ENCODE peak calls at places on chromosomes 11 and 22, in eight cellular contexts. One of them, this sample, is unnamed.

GRCh38 chr11:76765863-76766350 is 17.2 kb upstream of the TSKU start:
- DNase-seq in fibroblast of pulmonary artery: no peak
- DNase-seq in pulmonary artery endothelial cell: no peak
- DNase-seq in AG09309: no peak
- DNase-seq in fibroblast of lung: peak; percentile 24
- DNase-seq in KBM-7: no peak
- DNase-seq in stimulated activated CD8-positive, alpha-beta memory T cell treated with anti-CD3 and anti-CD28 coated beads, Interleukin-4, amount 100 ng/mL, for 48 hours: no peak
- DNase-seq in COLO829: no peak
- DNase-seq in this sample: no peak

GRCh38 chr11:35619030-35619753 is 932 bp downstream of the FJX1 start:
- DNase-seq in pulmonary artery endothelial cell: no peak
- DNase-seq in COLO829: no peak
- DNase-seq in fibroblast of lung: peak; percentile 61
- DNase-seq in fibroblast of pulmonary artery: peak; percentile 43
- DNase-seq in KBM-7: peak; percentile 57
- DNase-seq in AG09309: no peak
- DNase-seq in stimulated activated CD8-positive, alpha-beta memory T cell treated with anti-CD3 and anti-CD28 coated beads, Interleukin-4, amount 100 ng/mL, for 48 hours: no peak
- DNase-seq in this sample: peak; percentile 69

GRCh38 chr11:15216678-15217077 is 102.0 kb downstream of the INSC start:
- DNase-seq in KBM-7: no peak
- DNase-seq in fibroblast of lung: no peak
- DNase-seq in AG09309: no peak
- DNase-seq in pulmonary artery endothelial cell: no peak
- DNase-seq in fibroblast of pulmonary artery: no peak
- DNase-seq in stimulated activated CD8-positive, alpha-beta memory T cell treated with anti-CD3 and anti-CD28 coated beads, Interleukin-4, amount 100 ng/mL, for 48 hours: no peak
- DNase-seq in COLO829: peak; percentile 18
- DNase-seq in this sample: no peak

GRCh38 chr11:134243913-134244312 is 9.2 kb downstream of the THYN1 start:
- DNase-seq in pulmonary artery endothelial cell: no peak
- DNase-seq in KBM-7: no peak
- DNase-seq in fibroblast of lung: no peak
- DNase-seq in stimulated activated CD8-positive, alpha-beta memory T cell treated with anti-CD3 and anti-CD28 coated beads, Interleukin-4, amount 100 ng/mL, for 48 hours: no peak
- DNase-seq in COLO829: no peak
- DNase-seq in fibroblast of pulmonary artery: no peak
- DNase-seq in AG09309: no peak
- DNase-seq in this sample: no peak

GRCh38 chr11:120521176-120521575 is 9.6 kb downstream of the GRIK4 start:
- DNase-seq in KBM-7: no peak
- DNase-seq in COLO829: no peak
- DNase-seq in fibroblast of lung: no peak
- DNase-seq in pulmonary artery endothelial cell: no peak
- DNase-seq in stimulated activated CD8-positive, alpha-beta memory T cell treated with anti-CD3 and anti-CD28 coated beads, Interleukin-4, amount 100 ng/mL, for 48 hours: no peak
- DNase-seq in AG09309: no peak
- DNase-seq in fibroblast of pulmonary artery: no peak
- DNase-seq in this sample: no peak

GRCh38 chr11:67248653-67249052 is 17.6 kb upstream of the GRK2 start:
- DNase-seq in pulmonary artery endothelial cell: no peak
- DNase-seq in COLO829: no peak
- DNase-seq in KBM-7: no peak
- DNase-seq in stimulated activated CD8-positive, alpha-beta memory T cell treated with anti-CD3 and anti-CD28 coated beads, Interleukin-4, amount 100 ng/mL, for 48 hours: no peak
- DNase-seq in fibroblast of pulmonary artery: no peak
- DNase-seq in AG09309: no peak
- DNase-seq in fibroblast of lung: peak; percentile 34
- DNase-seq in this sample: no peak

GRCh38 chr11:87116185-87116584 is 78.5 kb downstream of the TMEM135 start:
- DNase-seq in pulmonary artery endothelial cell: no peak
- DNase-seq in AG09309: no peak
- DNase-seq in fibroblast of pulmonary artery: no peak
- DNase-seq in fibroblast of lung: no peak
- DNase-seq in stimulated activated CD8-positive, alpha-beta memory T cell treated with anti-CD3 and anti-CD28 coated beads, Interleukin-4, amount 100 ng/mL, for 48 hours: no peak
- DNase-seq in KBM-7: no peak
- DNase-seq in COLO829: no peak
- DNase-seq in this sample: no peak

GRCh38 chr22:38172489-38173155 is 9.0 kb downstream of the PLA2G6 start:
- DNase-seq in AG09309: no peak
- DNase-seq in fibroblast of pulmonary artery: peak; percentile 89
- DNase-seq in fibroblast of lung: peak; percentile 57
- DNase-seq in stimulated activated CD8-positive, alpha-beta memory T cell treated with anti-CD3 and anti-CD28 coated beads, Interleukin-4, amount 100 ng/mL, for 48 hours: peak; percentile 49
- DNase-seq in pulmonary artery endothelial cell: peak; percentile 96
- DNase-seq in COLO829: peak; percentile 63
- DNase-seq in KBM-7: peak; percentile 79
- DNase-seq in this sample: no peak

GRCh38 chr22:33918676-33919590 is 1.3 kb downstream of the LARGE1 start:
- DNase-seq in fibroblast of lung: peak; percentile 28
- DNase-seq in pulmonary artery endothelial cell: no peak
- DNase-seq in KBM-7: peak; percentile 44
- DNase-seq in fibroblast of pulmonary artery: no peak
- DNase-seq in AG09309: no peak
- DNase-seq in COLO829: no peak
- DNase-seq in stimulated activated CD8-positive, alpha-beta memory T cell treated with anti-CD3 and anti-CD28 coated beads, Interleukin-4, amount 100 ng/mL, for 48 hours: no peak
- DNase-seq in this sample: no peak

GRCh38 chr11:20403059-20403458 is 15.5 kb downstream of the PRMT3 start:
- DNase-seq in fibroblast of lung: no peak
- DNase-seq in COLO829: no peak
- DNase-seq in fibroblast of pulmonary artery: no peak
- DNase-seq in stimulated activated CD8-positive, alpha-beta memory T cell treated with anti-CD3 and anti-CD28 coated beads, Interleukin-4, amount 100 ng/mL, for 48 hours: no peak
- DNase-seq in KBM-7: no peak
- DNase-seq in pulmonary artery endothelial cell: no peak
- DNase-seq in AG09309: no peak
- DNase-seq in this sample: no peak

GRCh38 chr11:128766687-128767086 is 72.8 kb downstream of the FLI1 start:
- DNase-seq in fibroblast of lung: peak; percentile 13
- DNase-seq in stimulated activated CD8-positive, alpha-beta memory T cell treated with anti-CD3 and anti-CD28 coated beads, Interleukin-4, amount 100 ng/mL, for 48 hours: no peak
- DNase-seq in AG09309: no peak
- DNase-seq in pulmonary artery endothelial cell: no peak
- DNase-seq in KBM-7: no peak
- DNase-seq in fibroblast of pulmonary artery: peak; percentile 39
- DNase-seq in COLO829: no peak
- DNase-seq in this sample: no peak

GRCh38 chr22:50217543-50218152 is 16.8 kb downstream of the SELENOO start:
- DNase-seq in stimulated activated CD8-positive, alpha-beta memory T cell treated with anti-CD3 and anti-CD28 coated beads, Interleukin-4, amount 100 ng/mL, for 48 hours: no peak
- DNase-seq in COLO829: no peak
- DNase-seq in fibroblast of lung: no peak
- DNase-seq in pulmonary artery endothelial cell: no peak
- DNase-seq in fibroblast of pulmonary artery: no peak
- DNase-seq in KBM-7: no peak
- DNase-seq in AG09309: no peak
- DNase-seq in this sample: no peak

GRCh38 chr11:59141191-59141590 is 1.5 kb upstream of the FAM111A start:
- DNase-seq in fibroblast of lung: no peak
- DNase-seq in fibroblast of pulmonary artery: no peak
- DNase-seq in pulmonary artery endothelial cell: no peak
- DNase-seq in KBM-7: no peak
- DNase-seq in stimulated activated CD8-positive, alpha-beta memory T cell treated with anti-CD3 and anti-CD28 coated beads, Interleukin-4, amount 100 ng/mL, for 48 hours: no peak
- DNase-seq in AG09309: no peak
- DNase-seq in COLO829: no peak
- DNase-seq in this sample: no peak

GRCh38 chr11:64571050-64571409 is 20.0 kb upstream of the SLC22A12 start:
- DNase-seq in fibroblast of pulmonary artery: no peak
- DNase-seq in fibroblast of lung: no peak
- DNase-seq in stimulated activated CD8-positive, alpha-beta memory T cell treated with anti-CD3 and anti-CD28 coated beads, Interleukin-4, amount 100 ng/mL, for 48 hours: no peak
- DNase-seq in pulmonary artery endothelial cell: no peak
- DNase-seq in COLO829: no peak
- DNase-seq in AG09309: no peak
- DNase-seq in KBM-7: no peak
- DNase-seq in this sample: no peak

GRCh38 chr11:43870981-43871550 is 9.6 kb upstream of the ALKBH3 start:
- DNase-seq in pulmonary artery endothelial cell: no peak
- DNase-seq in stimulated activated CD8-positive, alpha-beta memory T cell treated with anti-CD3 and anti-CD28 coated beads, Interleukin-4, amount 100 ng/mL, for 48 hours: no peak
- DNase-seq in fibroblast of lung: no peak
- DNase-seq in AG09309: no peak
- DNase-seq in KBM-7: no peak
- DNase-seq in fibroblast of pulmonary artery: no peak
- DNase-seq in COLO829: no peak
- DNase-seq in this sample: no peak

GRCh38 chr11:69587454-69588081 is 53.4 kb upstream of the CCND1 start:
- DNase-seq in fibroblast of lung: peak; percentile 68
- DNase-seq in COLO829: peak; percentile 42
- DNase-seq in KBM-7: no peak
- DNase-seq in fibroblast of pulmonary artery: peak; percentile 39
- DNase-seq in AG09309: peak; percentile 20
- DNase-seq in pulmonary artery endothelial cell: no peak
- DNase-seq in stimulated activated CD8-positive, alpha-beta memory T cell treated with anti-CD3 and anti-CD28 coated beads, Interleukin-4, amount 100 ng/mL, for 48 hours: no peak
- DNase-seq in this sample: no peak

GRCh38 chr11:95142431-95142830 is 52.8 kb downstream of the ENDOD1 start:
- DNase-seq in pulmonary artery endothelial cell: no peak
- DNase-seq in fibroblast of pulmonary artery: no peak
- DNase-seq in stimulated activated CD8-positive, alpha-beta memory T cell treated with anti-CD3 and anti-CD28 coated beads, Interleukin-4, amount 100 ng/mL, for 48 hours: no peak
- DNase-seq in KBM-7: no peak
- DNase-seq in fibroblast of lung: no peak
- DNase-seq in COLO829: no peak
- DNase-seq in AG09309: no peak
- DNase-seq in this sample: no peak

GRCh38 chr11:2509481-2510001 is 64.7 kb downstream of the KCNQ1 start:
- DNase-seq in fibroblast of pulmonary artery: no peak
- DNase-seq in KBM-7: no peak
- DNase-seq in AG09309: no peak
- DNase-seq in fibroblast of lung: no peak
- DNase-seq in COLO829: no peak
- DNase-seq in stimulated activated CD8-positive, alpha-beta memory T cell treated with anti-CD3 and anti-CD28 coated beads, Interleukin-4, amount 100 ng/mL, for 48 hours: no peak
- DNase-seq in pulmonary artery endothelial cell: no peak
- DNase-seq in this sample: no peak

GRCh38 chr22:38031491-38031890 is 25.7 kb upstream of the PICK1 start:
- DNase-seq in KBM-7: no peak
- DNase-seq in AG09309: no peak
- DNase-seq in fibroblast of pulmonary artery: no peak
- DNase-seq in pulmonary artery endothelial cell: no peak
- DNase-seq in COLO829: peak; percentile 56
- DNase-seq in stimulated activated CD8-positive, alpha-beta memory T cell treated with anti-CD3 and anti-CD28 coated beads, Interleukin-4, amount 100 ng/mL, for 48 hours: no peak
- DNase-seq in fibroblast of lung: no peak
- DNase-seq in this sample: peak; percentile 25

GRCh38 chr22:17098379-17098819 is 13.6 kb downstream of the IL17RA start:
- DNase-seq in COLO829: no peak
- DNase-seq in AG09309: no peak
- DNase-seq in fibroblast of pulmonary artery: peak; percentile 33
- DNase-seq in KBM-7: peak; percentile 94
- DNase-seq in fibroblast of lung: no peak
- DNase-seq in pulmonary artery endothelial cell: no peak
- DNase-seq in stimulated activated CD8-positive, alpha-beta memory T cell treated with anti-CD3 and anti-CD28 coated beads, Interleukin-4, amount 100 ng/mL, for 48 hours: no peak
- DNase-seq in this sample: no peak

GRCh38 chr22:32532819-32533128 is 58.2 kb downstream of the FBXO7 start:
- DNase-seq in fibroblast of lung: no peak
- DNase-seq in KBM-7: no peak
- DNase-seq in pulmonary artery endothelial cell: no peak
- DNase-seq in COLO829: no peak
- DNase-seq in stimulated activated CD8-positive, alpha-beta memory T cell treated with anti-CD3 and anti-CD28 coated beads, Interleukin-4, amount 100 ng/mL, for 48 hours: no peak
- DNase-seq in AG09309: no peak
- DNase-seq in fibroblast of pulmonary artery: no peak
- DNase-seq in this sample: no peak

GRCh38 chr11:120139316-120140069 is 1.6 kb upstream of the TRIM29 start:
- DNase-seq in COLO829: no peak
- DNase-seq in KBM-7: no peak
- DNase-seq in fibroblast of pulmonary artery: no peak
- DNase-seq in pulmonary artery endothelial cell: no peak
- DNase-seq in stimulated activated CD8-positive, alpha-beta memory T cell treated with anti-CD3 and anti-CD28 coated beads, Interleukin-4, amount 100 ng/mL, for 48 hours: no peak
- DNase-seq in AG09309: no peak
- DNase-seq in fibroblast of lung: no peak
- DNase-seq in this sample: no peak

GRCh38 chr11:12802418-12803085 is 128.3 kb downstream of the TEAD1 start:
- DNase-seq in stimulated activated CD8-positive, alpha-beta memory T cell treated with anti-CD3 and anti-CD28 coated beads, Interleukin-4, amount 100 ng/mL, for 48 hours: peak; percentile 29
- DNase-seq in AG09309: no peak
- DNase-seq in pulmonary artery endothelial cell: peak; percentile 93
- DNase-seq in fibroblast of lung: peak; percentile 96
- DNase-seq in KBM-7: no peak
- DNase-seq in fibroblast of pulmonary artery: peak; percentile 84
- DNase-seq in COLO829: peak; percentile 91
- DNase-seq in this sample: peak; percentile 89

GRCh38 chr22:42615092-42615859 is 593 bp upstream of the POLDIP3 start:
- DNase-seq in KBM-7: peak; percentile 98
- DNase-seq in pulmonary artery endothelial cell: peak; percentile 95
- DNase-seq in stimulated activated CD8-positive, alpha-beta memory T cell treated with anti-CD3 and anti-CD28 coated beads, Interleukin-4, amount 100 ng/mL, for 48 hours: peak; percentile 92
- DNase-seq in AG09309: peak; percentile 94
- DNase-seq in COLO829: peak; percentile 96
- DNase-seq in fibroblast of lung: peak; percentile 100
- DNase-seq in fibroblast of pulmonary artery: peak; percentile 100
- DNase-seq in this sample: peak; percentile 92

GRCh38 chr22:25067851-25068421 is 115.4 kb downstream of the KIAA1671 start:
- DNase-seq in AG09309: no peak
- DNase-seq in KBM-7: no peak
- DNase-seq in COLO829: no peak
- DNase-seq in pulmonary artery endothelial cell: no peak
- DNase-seq in stimulated activated CD8-positive, alpha-beta memory T cell treated with anti-CD3 and anti-CD28 coated beads, Interleukin-4, amount 100 ng/mL, for 48 hours: peak; percentile 72
- DNase-seq in fibroblast of lung: no peak
- DNase-seq in fibroblast of pulmonary artery: no peak
- DNase-seq in this sample: no peak

GRCh38 chr22:20550851-20551744 is 43.7 kb downstream of the MED15 start:
- DNase-seq in COLO829: peak; percentile 76
- DNase-seq in pulmonary artery endothelial cell: no peak
- DNase-seq in KBM-7: peak; percentile 15
- DNase-seq in stimulated activated CD8-positive, alpha-beta memory T cell treated with anti-CD3 and anti-CD28 coated beads, Interleukin-4, amount 100 ng/mL, for 48 hours: peak; percentile 76
- DNase-seq in fibroblast of lung: peak; percentile 87
- DNase-seq in fibroblast of pulmonary artery: peak; percentile 78
- DNase-seq in AG09309: no peak
- DNase-seq in this sample: no peak

GRCh38 chr11:124920870-124921609 is 2.0 kb downstream of the HEPN1 start:
- DNase-seq in fibroblast of pulmonary artery: peak; percentile 68
- DNase-seq in COLO829: no peak
- DNase-seq in stimulated activated CD8-positive, alpha-beta memory T cell treated with anti-CD3 and anti-CD28 coated beads, Interleukin-4, amount 100 ng/mL, for 48 hours: peak; percentile 84
- DNase-seq in fibroblast of lung: peak; percentile 55
- DNase-seq in pulmonary artery endothelial cell: peak; percentile 32
- DNase-seq in AG09309: no peak
- DNase-seq in KBM-7: no peak
- DNase-seq in this sample: no peak

GRCh38 chr11:119375629-119376196 is 5.8 kb downstream of the USP2 start:
- DNase-seq in fibroblast of lung: peak; percentile 80
- DNase-seq in stimulated activated CD8-positive, alpha-beta memory T cell treated with anti-CD3 and anti-CD28 coated beads, Interleukin-4, amount 100 ng/mL, for 48 hours: no peak
- DNase-seq in pulmonary artery endothelial cell: no peak
- DNase-seq in fibroblast of pulmonary artery: peak; percentile 71
- DNase-seq in KBM-7: no peak
- DNase-seq in AG09309: no peak
- DNase-seq in COLO829: no peak
- DNase-seq in this sample: no peak